ENCODE peak calls at places on chromosome 21, in six cellular contexts. One of them, this sample, is unnamed. For H3K4me1, the result is how much of the 10 kb centered on the place peaks cover.

GRCh38 chr21:16085436-16085835 is 355.7 kb downstream of the USP25 start:
- DNase-seq in left lung: no peak
- DNase-seq in A549: no peak
- DNase-seq in ovary: no peak
- DNase-seq in heart left ventricle: no peak
- DNase-seq in PC-9: no peak
- DNase-seq in this sample: no peak

GRCh38 chr21:16794944-16795343 is 717.9 kb upstream of the CXADR start:
- DNase-seq in left lung: no peak
- DNase-seq in A549: peak
- DNase-seq in ovary: no peak
- DNase-seq in heart left ventricle: no peak
- DNase-seq in PC-9: peak
- DNase-seq in this sample: no peak

GRCh38 chr21:45078877-45079281 is 4.5 kb downstream of the ADARB1 start:
- DNase-seq in left lung: no peak
- DNase-seq in A549: no peak
- DNase-seq in ovary: no peak
- DNase-seq in heart left ventricle: no peak
- DNase-seq in PC-9: no peak
- DNase-seq in this sample: no peak

GRCh38 chr21:45167796-45168222 is 93.4 kb downstream of the ADARB1 start:
- DNase-seq in left lung: no peak
- DNase-seq in A549: no peak
- DNase-seq in ovary: no peak
- DNase-seq in heart left ventricle: no peak
- DNase-seq in PC-9: no peak
- DNase-seq in this sample: no peak

GRCh38 chr21:15850645-15851044 is 120.9 kb downstream of the USP25 start:
- DNase-seq in left lung: no peak
- DNase-seq in A549: peak
- DNase-seq in ovary: no peak
- DNase-seq in heart left ventricle: no peak
- DNase-seq in PC-9: peak
- DNase-seq in this sample: no peak

GRCh38 chr21:44759628-44760285 is 41.9 kb downstream of the UBE2G2 start:
- DNase-seq in left lung: no peak
- DNase-seq in A549: no peak
- DNase-seq in ovary: no peak
- DNase-seq in heart left ventricle: no peak
- DNase-seq in PC-9: no peak
- DNase-seq in this sample: peak

GRCh38 chr21:37914211-37914900 is 1.9 kb downstream of the KCNJ6 start:
- DNase-seq in left lung: no peak
- DNase-seq in A549: no peak
- DNase-seq in ovary: no peak
- DNase-seq in heart left ventricle: peak
- DNase-seq in PC-9: no peak
- DNase-seq in this sample: no peak

GRCh38 chr21:17512245-17513213 is at the start of gene CXADR:
- DNase-seq in left lung: peak
- DNase-seq in A549: peak
- DNase-seq in ovary: peak
- DNase-seq in heart left ventricle: peak
- DNase-seq in PC-9: peak
- DNase-seq in this sample: no peak

GRCh38 chr21:31932470-31932764 is 59.6 kb downstream of the HUNK start:
- DNase-seq in left lung: no peak
- DNase-seq in A549: no peak
- DNase-seq in ovary: no peak
- DNase-seq in heart left ventricle: no peak
- DNase-seq in PC-9: no peak
- DNase-seq in this sample: no peak

GRCh38 chr21:44758781-44759627 is 42.6 kb downstream of the UBE2G2 start:
- DNase-seq in left lung: no peak
- DNase-seq in A549: no peak
- DNase-seq in ovary: no peak
- DNase-seq in heart left ventricle: no peak
- DNase-seq in PC-9: no peak
- DNase-seq in this sample: peak

GRCh38 chr21:43921979-43922945 is 57.2 kb downstream of the AGPAT3 start:
- DNase-seq in left lung: no peak
- DNase-seq in A549: no peak
- DNase-seq in ovary: no peak
- DNase-seq in heart left ventricle: no peak
- DNase-seq in PC-9: no peak
- DNase-seq in this sample: no peak

GRCh38 chr21:32538147-32538792 is 47.1 kb downstream of the TCP10L start:
- DNase-seq in left lung: no peak
- DNase-seq in A549: no peak
- DNase-seq in ovary: no peak
- DNase-seq in heart left ventricle: no peak
- DNase-seq in PC-9: no peak
- DNase-seq in this sample: no peak

GRCh38 chr21:43880111-43880985 is 15.3 kb downstream of the AGPAT3 start:
- DNase-seq in left lung: peak
- DNase-seq in A549: no peak
- DNase-seq in ovary: peak
- DNase-seq in heart left ventricle: no peak
- DNase-seq in PC-9: peak
- DNase-seq in this sample: no peak

GRCh38 chr21:44897326-44898010 is 23.2 kb downstream of the ITGB2 start:
- DNase-seq in left lung: no peak
- DNase-seq in A549: no peak
- DNase-seq in ovary: no peak
- DNase-seq in heart left ventricle: no peak
- DNase-seq in PC-9: no peak
- DNase-seq in this sample: peak

GRCh38 chr21:31490471-31490870 is 146.4 kb upstream of the TIAM1 start:
- DNase-seq in left lung: no peak
- DNase-seq in A549: peak
- DNase-seq in ovary: no peak
- DNase-seq in heart left ventricle: no peak
- DNase-seq in PC-9: no peak
- DNase-seq in this sample: peak

GRCh38 chr21:27764056-27764455 is 797.2 kb upstream of the ADAMTS5 start:
- DNase-seq in left lung: no peak
- DNase-seq in A549: no peak
- DNase-seq in ovary: no peak
- DNase-seq in heart left ventricle: no peak
- DNase-seq in PC-9: no peak
- DNase-seq in this sample: no peak

GRCh38 chr21:20083336-20083735 is 914.9 kb upstream of the NCAM2 start:
- DNase-seq in left lung: no peak
- DNase-seq in A549: no peak
- DNase-seq in ovary: no peak
- DNase-seq in heart left ventricle: no peak
- DNase-seq in PC-9: no peak
- DNase-seq in this sample: no peak

GRCh38 chr21:17250651-17251294 is 262.1 kb upstream of the CXADR start:
- DNase-seq in left lung: no peak
- DNase-seq in A549: no peak
- DNase-seq in ovary: no peak
- DNase-seq in heart left ventricle: no peak
- DNase-seq in PC-9: no peak
- DNase-seq in this sample: no peak

GRCh38 chr21:37899141-37899540 is 17.1 kb downstream of the KCNJ6 start:
- DNase-seq in left lung: no peak
- DNase-seq in A549: no peak
- DNase-seq in ovary: no peak
- DNase-seq in heart left ventricle: no peak
- DNase-seq in PC-9: no peak
- DNase-seq in this sample: no peak

GRCh38 chr21:18959817-18960216 is 556.2 kb upstream of the TMPRSS15 start:
- DNase-seq in left lung: no peak
- DNase-seq in A549: no peak
- DNase-seq in ovary: no peak
- DNase-seq in heart left ventricle: no peak
- DNase-seq in PC-9: no peak
- DNase-seq in this sample: no peak

GRCh38 chr21:25791321-25791720 is 56.5 kb downstream of the GABPA start:
- DNase-seq in left lung: no peak
- DNase-seq in A549: peak
- DNase-seq in ovary: no peak
- DNase-seq in heart left ventricle: no peak
- DNase-seq in PC-9: no peak
- DNase-seq in this sample: no peak

GRCh38 chr21:25788677-25789076 is 53.9 kb downstream of the GABPA start:
- DNase-seq in left lung: no peak
- DNase-seq in A549: no peak
- DNase-seq in ovary: no peak
- DNase-seq in heart left ventricle: no peak
- DNase-seq in PC-9: no peak
- DNase-seq in this sample: no peak

DNA sequence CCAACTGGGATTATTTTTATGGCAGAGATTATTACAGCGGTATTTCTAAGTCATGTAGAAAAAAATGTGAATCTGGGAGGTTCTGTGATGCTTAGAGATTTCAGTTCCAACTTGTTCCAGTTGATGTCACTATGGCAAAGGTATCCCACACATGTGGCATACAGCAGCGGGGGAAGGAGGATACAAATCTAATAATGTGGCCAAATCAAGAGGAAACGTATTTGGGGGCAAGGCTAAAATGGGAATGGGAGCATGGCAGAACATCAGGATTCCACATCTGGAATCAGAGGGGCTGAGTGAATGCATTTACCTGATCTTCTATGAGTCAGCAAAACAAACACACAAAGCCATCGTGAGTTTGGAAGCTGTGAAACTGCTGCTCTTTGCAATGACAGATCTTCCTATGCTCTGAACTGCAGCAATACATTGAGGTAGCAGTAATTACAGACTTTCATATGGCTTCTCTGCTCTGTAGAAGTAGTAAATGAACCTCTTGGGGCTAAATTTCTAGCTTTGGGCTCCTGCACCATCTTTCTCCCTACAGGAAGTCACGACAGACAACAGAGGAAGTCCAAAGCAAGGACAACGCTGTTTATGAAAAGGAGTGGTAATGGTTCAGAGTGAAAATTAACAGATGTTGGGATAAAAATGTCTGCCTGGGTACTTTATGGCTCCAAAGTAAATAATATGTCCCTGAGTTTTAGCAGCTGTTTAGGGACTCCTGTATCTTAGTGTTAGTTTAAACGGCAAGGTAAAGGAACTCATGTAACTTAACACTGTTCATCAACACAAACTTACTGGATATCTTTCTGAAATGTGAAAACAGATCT is 55.6 kb downstream of the GABPA start:
- DNase-seq in left lung: no peak
- DNase-seq in A549: peak
- DNase-seq in ovary: no peak
- DNase-seq in heart left ventricle: no peak
- DNase-seq in PC-9: no peak
- DNase-seq in this sample: no peak
- TF ChIP-seq CTCF in left lung: no peak
- TF ChIP-seq CTCF in A549: peak
- TF ChIP-seq CTCF in ovary: no peak
- TF ChIP-seq CTCF in heart left ventricle: peak
- TF ChIP-seq CTCF in PC-9: peak
- TF ChIP-seq CTCF in this sample: no peak

GRCh38 chr21:33914188-33914587 is 1.4 kb downstream of the ATP5PO start:
- DNase-seq in left lung: no peak
- DNase-seq in A549: no peak
- DNase-seq in ovary: no peak
- DNase-seq in heart left ventricle: no peak
- DNase-seq in PC-9: no peak
- DNase-seq in this sample: no peak

GRCh38 chr21:33917421-33917820 is 1.8 kb upstream of the ATP5PO start:
- DNase-seq in left lung: no peak
- DNase-seq in A549: no peak
- DNase-seq in ovary: no peak
- DNase-seq in heart left ventricle: no peak
- DNase-seq in PC-9: no peak
- DNase-seq in this sample: no peak

GRCh38 chr21:33915368-33916199 is at the start of gene ATP5PO:
- DNase-seq in left lung: peak
- DNase-seq in A549: peak
- DNase-seq in ovary: peak
- DNase-seq in heart left ventricle: peak
- DNase-seq in PC-9: peak
- DNase-seq in this sample: peak

GRCh38 chr21:33916200-33916567 is 580 bp upstream of the ATP5PO start:
- DNase-seq in left lung: no peak
- DNase-seq in A549: no peak
- DNase-seq in ovary: no peak
- DNase-seq in heart left ventricle: no peak
- DNase-seq in PC-9: no peak
- DNase-seq in this sample: no peak
- H3K27ac ChIP-seq in left lung: no peak
- H3K27ac ChIP-seq in A549: peak
- H3K27ac ChIP-seq in ovary: no peak
- H3K27ac ChIP-seq in heart left ventricle: peak
- H3K27ac ChIP-seq in PC-9: no peak
- H3K27ac ChIP-seq in this sample: peak

GRCh38 chr21:42230636-42231035 is 11.7 kb downstream of the ABCG1 start:
- DNase-seq in left lung: no peak
- DNase-seq in A549: no peak
- DNase-seq in ovary: no peak
- DNase-seq in heart left ventricle: no peak
- DNase-seq in PC-9: no peak
- DNase-seq in this sample: no peak

GRCh38 chr21:42234026-42234425 is 15.1 kb downstream of the ABCG1 start:
- DNase-seq in left lung: no peak
- DNase-seq in A549: no peak
- DNase-seq in ovary: no peak
- DNase-seq in heart left ventricle: no peak
- DNase-seq in PC-9: no peak
- DNase-seq in this sample: no peak

GRCh38 chr21:42233067-42233981 is 14.4 kb downstream of the ABCG1 start:
- DNase-seq in left lung: peak
- DNase-seq in A549: peak
- DNase-seq in ovary: peak
- DNase-seq in heart left ventricle: peak
- DNase-seq in PC-9: peak
- DNase-seq in this sample: peak

GRCh38 chr21:42231761-42232160 is 12.8 kb downstream of the ABCG1 start:
- DNase-seq in left lung: no peak
- DNase-seq in A549: no peak
- DNase-seq in ovary: no peak
- DNase-seq in heart left ventricle: no peak
- DNase-seq in PC-9: no peak
- DNase-seq in this sample: no peak

GRCh38 chr21:42232176-42232825 is 13.4 kb downstream of the ABCG1 start:
- DNase-seq in left lung: no peak
- DNase-seq in A549: no peak
- DNase-seq in ovary: no peak
- DNase-seq in heart left ventricle: no peak
- DNase-seq in PC-9: no peak
- DNase-seq in this sample: no peak
- H3K4me1 ChIP-seq in left lung: half or more
- H3K4me1 ChIP-seq in A549: under half
- H3K4me1 ChIP-seq in ovary: under half
- H3K4me1 ChIP-seq in heart left ventricle: under half
- H3K4me1 ChIP-seq in PC-9: under half
- H3K4me1 ChIP-seq in this sample: under half

DNA sequence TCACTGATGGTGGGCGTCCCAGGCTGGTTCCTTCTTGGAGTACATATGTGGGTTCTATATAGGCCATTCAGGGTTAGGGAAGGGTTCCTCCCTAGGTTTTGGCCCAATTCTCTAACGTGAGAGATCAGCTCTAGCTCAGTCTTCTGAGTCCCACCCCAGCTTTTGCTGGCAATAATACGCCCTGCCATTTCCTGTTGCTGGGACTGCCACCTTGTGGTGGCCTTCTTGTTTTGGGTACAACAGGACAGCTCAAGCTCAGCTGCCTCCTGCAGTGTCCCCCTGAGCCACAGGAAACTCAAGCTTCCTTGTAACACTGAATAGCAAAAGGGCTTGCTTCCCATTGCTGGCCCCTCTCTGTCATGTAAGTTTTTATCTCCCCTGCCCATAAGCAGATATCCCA is 77.8 kb downstream of the BACH1 start:
- DNase-seq in left lung: peak
- DNase-seq in A549: peak
- DNase-seq in ovary: peak
- DNase-seq in heart left ventricle: peak
- DNase-seq in PC-9: no peak
- DNase-seq in this sample: peak
- TF ChIP-seq CTCF in left lung: no peak
- TF ChIP-seq CTCF in A549: peak
- TF ChIP-seq CTCF in ovary: no peak
- TF ChIP-seq CTCF in heart left ventricle: peak
- TF ChIP-seq CTCF in PC-9: peak
- TF ChIP-seq CTCF in this sample: peak